ENCODE peak calls at places on chromosomes 7 and 10, in six cellular contexts. J is NB4, U is HepG2, C is endothelial cell of umbilical vein, S is A549, M is K562. G is an unnamed sample.

GRCh38 chr7:47777531-47778152 is 170.6 kb downstream of the PKD1L1 start:
- DNase-seq in J (no peak), U (no peak), C (no peak), S (no peak), M (no peak), G (no peak)

GRCh38 chr7:32153006-32153405 is 82.8 kb upstream of the PDE1C start:
- DNase-seq in J (no peak), U (no peak), C (no peak), S (no peak), M (no peak), G (no peak)

GRCh38 chr10:529831-530230 is 159.6 kb downstream of the DIP2C start:
- DNase-seq in J (no peak), U (no peak), C (no peak), S (no peak), M (no peak), G (no peak)

GRCh38 chr7:20542594-20542993 is 72.9 kb upstream of the ABCB5 start:
- DNase-seq in J (no peak), U (no peak), C (peak; percentile 60), S (no peak), M (no peak), G (no peak)

GRCh38 chr7:22911889-22912288 is 89.2 kb upstream of the TOMM7 start:
- DNase-seq in J (no peak), U (no peak), C (no peak), S (no peak), M (no peak), G (no peak)

GRCh38 chr7:26860361-26860760 is 4.0 kb downstream of the SKAP2 start:
- DNase-seq in J (peak; percentile 17), U (peak; percentile 42), C (peak; percentile 41), S (no peak), M (no peak), G (no peak)

GRCh38 chr7:29190349-29191045 is 4.1 kb upstream of the CHN2 start:
- DNase-seq in J (no peak), U (peak; percentile 94), C (no peak), S (no peak), M (no peak), G (no peak)

GRCh38 chr10:15545266-15545665 is 174.2 kb upstream of the FAM171A1 start:
- DNase-seq in J (no peak), U (no peak), C (no peak), S (no peak), M (no peak), G (no peak)

GRCh38 chr10:66265398-66265797 is 660.4 kb upstream of the LRRTM3 start:
- DNase-seq in J (no peak), U (no peak), C (no peak), S (no peak), M (no peak), G (no peak)

GRCh38 chr7:74203157-74203556 is 6.6 kb upstream of the LAT2 start:
- DNase-seq in J (peak; percentile 92), U (peak; percentile 32), C (peak; percentile 40), S (peak; percentile 46), M (peak; percentile 51), G (no peak)

GRCh38 chr10:44890721-44891550 is 20.2 kb upstream of the TMEM72 start:
- DNase-seq in J (no peak), U (no peak), C (no peak), S (no peak), M (no peak), G (no peak)

GRCh38 chr7:27873981-27874957 is 134.3 kb downstream of the TAX1BP1 start:
- DNase-seq in J (no peak), U (no peak), C (peak; percentile 98), S (no peak), M (no peak), G (no peak)

GRCh38 chr10:63083904-63084689 is 49.0 kb upstream of the NRBF2 start:
- DNase-seq in J (peak; percentile 88), U (peak; percentile 62), C (peak; percentile 67), S (peak; percentile 41), M (peak; percentile 42), G (peak; percentile 38)

GRCh38 chr7:106187613-106188350 is 75.7 kb upstream of the SYPL1 start:
- DNase-seq in J (no peak), U (no peak), C (no peak), S (no peak), M (no peak), G (no peak)

GRCh38 chr7:138127996-138128395 is 51.7 kb downstream of the AKR1D1 start:
- DNase-seq in J (no peak), U (no peak), C (no peak), S (no peak), M (no peak), G (no peak)

GRCh38 chr7:146683439-146683838 is 566.8 kb downstream of the CNTNAP2 start:
- DNase-seq in J (no peak), U (no peak), C (no peak), S (no peak), M (no peak), G (no peak)

GRCh38 chr7:151803841-151804240 is 73.1 kb downstream of the PRKAG2 start:
- DNase-seq in J (no peak), U (no peak), C (no peak), S (no peak), M (no peak), G (no peak)

DNA sequence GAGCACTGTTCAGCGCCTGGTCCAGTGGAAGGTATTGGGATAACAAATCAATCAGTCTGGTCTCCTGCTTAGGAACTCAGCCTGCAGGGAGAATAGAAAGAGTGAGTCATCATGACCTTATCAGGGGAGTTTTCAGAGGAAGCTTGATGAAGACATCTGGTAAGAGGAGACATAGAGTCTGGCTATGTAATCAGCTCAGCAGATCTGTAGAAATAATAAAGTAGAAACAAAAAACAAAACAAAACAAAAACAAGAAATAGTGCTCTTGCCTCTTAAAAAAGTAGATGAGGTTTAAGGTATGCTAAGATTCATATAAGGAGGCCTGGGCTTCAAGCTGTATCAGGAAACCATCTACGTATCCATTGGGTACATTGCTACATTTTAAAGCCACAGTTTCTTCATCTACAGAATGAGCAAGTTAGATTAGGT is 14.4 kb downstream of the TAS2R41 start:
- DNase-seq in J (peak; percentile 57), U (no peak), C (peak; percentile 93), S (no peak), M (peak; percentile 61), G (no peak)
- TF ChIP-seq MYC in J (no peak), U (no peak), C (no peak), S (no peak), M (no peak), G (no peak)

GRCh38 chr7:132485600-132486594 is 90.4 kb downstream of the PLXNA4 start:
- DNase-seq in J (no peak), U (no peak), C (peak; percentile 98), S (no peak), M (no peak), G (no peak)
- TF ChIP-seq MYC in J (no peak), U (no peak), C (no peak), S (no peak), M (no peak), G (no peak)

DNA sequence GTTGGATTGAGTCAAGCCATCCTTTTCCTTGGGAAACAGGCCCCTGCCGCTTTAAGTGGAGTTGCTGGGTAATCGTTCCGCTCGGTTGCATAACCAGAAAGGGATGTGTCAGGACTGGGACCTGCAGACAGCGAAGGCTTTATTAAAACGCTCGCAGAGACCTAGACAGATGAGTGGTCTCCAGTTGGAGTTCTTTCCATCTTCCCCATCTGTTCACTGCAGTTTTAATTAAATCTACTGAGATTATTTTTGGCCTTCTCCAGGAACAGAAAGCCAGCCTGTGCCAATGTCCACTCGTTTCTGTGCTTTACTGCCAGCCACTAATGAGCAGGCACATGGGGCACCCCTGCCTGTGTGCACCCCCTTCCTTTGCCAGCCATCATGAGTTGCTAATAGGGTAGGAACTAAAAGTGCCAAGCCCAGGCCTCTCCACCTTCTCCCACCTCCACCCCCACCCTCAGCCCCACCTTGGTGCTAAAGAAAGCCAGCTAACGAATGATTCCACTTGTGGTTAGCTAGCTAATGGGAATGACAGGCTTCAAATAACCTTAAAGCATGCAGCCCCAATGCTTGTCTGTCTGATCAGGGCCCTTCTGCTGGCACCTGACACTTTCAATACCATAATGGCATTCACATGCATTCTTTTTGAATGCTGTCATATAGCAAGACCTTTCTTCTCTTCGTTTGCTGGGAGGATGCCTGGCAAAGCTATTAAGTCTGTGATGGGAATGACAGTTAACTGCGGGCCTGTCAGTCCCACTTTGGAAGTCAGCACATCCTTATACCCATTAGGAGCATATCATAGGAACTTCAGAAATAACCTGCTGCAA is 556.8 kb upstream of the GALNT17 start:
- DNase-seq in J (no peak), U (no peak), C (no peak), S (no peak), M (no peak), G (no peak)
- TF ChIP-seq MYC in J (no peak), U (no peak), C (no peak), S (no peak), M (no peak), G (no peak)

GRCh38 chr10:83373659-83374058 is 765.6 kb upstream of the GHITM start:
- DNase-seq in J (peak; percentile 83), U (no peak), C (peak; percentile 40), S (no peak), M (no peak), G (no peak)
- TF ChIP-seq MYC in J (no peak), U (no peak), C (no peak), S (no peak), M (no peak), G (no peak)

DNA sequence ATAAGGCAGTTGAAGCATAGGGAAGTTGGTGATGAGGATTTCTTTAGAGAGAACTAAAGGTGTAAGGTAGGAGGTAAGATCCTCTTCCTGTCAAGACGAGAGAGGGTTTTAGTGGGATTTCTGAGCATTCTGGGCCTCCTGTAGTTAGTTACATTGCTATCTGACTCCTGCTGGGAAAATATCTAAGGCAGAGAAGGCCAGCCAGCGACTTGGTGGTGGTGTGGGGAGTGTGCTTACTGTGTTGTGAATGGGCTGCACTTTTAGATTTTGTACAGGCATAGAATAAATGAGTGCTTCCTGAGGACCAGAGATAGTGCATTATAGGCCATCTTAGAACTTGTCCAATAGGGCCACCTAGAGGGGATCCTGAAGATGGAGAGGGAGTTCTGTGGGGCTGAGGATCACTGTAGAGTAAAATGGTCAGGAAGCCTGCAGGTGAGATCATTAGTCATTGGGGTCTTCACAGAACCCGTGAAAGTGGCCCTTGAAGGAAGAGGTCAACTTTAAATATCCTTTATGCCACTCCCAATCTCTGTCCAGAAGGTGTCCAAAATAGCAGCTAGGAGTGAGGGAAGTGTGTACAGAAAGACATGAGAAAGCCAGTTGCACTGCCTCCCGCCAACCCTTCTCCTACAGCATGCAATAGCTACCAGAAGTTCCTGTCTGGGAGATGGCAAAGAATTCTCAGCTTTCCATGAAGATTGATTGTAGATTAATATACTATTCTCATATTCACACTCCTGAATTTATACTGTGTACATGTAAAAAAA is 266.6 kb downstream of the POLR1F start:
- DNase-seq in J (peak; percentile 54), U (no peak), C (peak; percentile 30), S (peak; percentile 3), M (no peak), G (no peak)
- TF ChIP-seq MYC in J (no peak), U (no peak), C (no peak), S (no peak), M (no peak), G (no peak)

GRCh38 chr7:121153411-121153810 is 164.9 kb downstream of the CPED1 start:
- DNase-seq in J (no peak), U (no peak), C (no peak), S (no peak), M (no peak), G (no peak)

GRCh38 chr7:121151663-121152344 is 163.3 kb downstream of the CPED1 start:
- DNase-seq in J (no peak), U (no peak), C (no peak), S (no peak), M (no peak), G (no peak)

GRCh38 chr7:121156825-121157224 is 168.3 kb downstream of the CPED1 start:
- DNase-seq in J (no peak), U (no peak), C (no peak), S (no peak), M (no peak), G (no peak)

GRCh38 chr7:121157341-121157751 is 168.8 kb downstream of the CPED1 start:
- DNase-seq in J (no peak), U (no peak), C (no peak), S (no peak), M (no peak), G (no peak)

GRCh38 chr7:121153995-121154394 is 165.5 kb downstream of the CPED1 start:
- DNase-seq in J (no peak), U (no peak), C (no peak), S (no peak), M (no peak), G (no peak)
- TF ChIP-seq MYC in J (no peak), U (no peak), C (no peak), S (no peak), M (no peak), G (no peak)